ENCODE peak calls at places on chromosomes 16 and 17, in ten cellular contexts. N is progenitor cell of endocrine pancreas, T is mammary epithelial cell, A is Panc1, M is fibroblast of pulmonary artery, H is lower lobe of right lung, V is GM13976, S is stomach, D is astrocyte, I is astrocyte of the spinal cord. G is an unnamed sample.

GRCh38 chr16:12339686-12340085 is 363.2 kb downstream of the SNX29 start:
- DNase-seq in N (no peak), I (peak; percentile 66), D (peak; percentile 60), V (no peak), T (no peak), A (no peak), S (no peak), M (no peak), H (no peak), G (no peak)

GRCh38 chr17:16988749-16989229 is 16.9 kb upstream of the TNFRSF13B start:
- DNase-seq in D (peak; percentile 17), N (no peak), S (no peak), I (no peak), T (no peak), A (no peak), M (peak; percentile 6), V (peak; percentile 50), H (no peak), G (no peak)

GRCh38 chr16:67426022-67426421 is 4.9 kb upstream of the HSD11B2 start:
- DNase-seq in I (no peak), T (no peak), S (no peak), D (no peak), A (no peak), H (no peak), N (no peak), M (no peak), V (no peak), G (no peak)

GRCh38 chr17:28227278-28228108 is 91.5 kb upstream of the TMEM97 start:
- DNase-seq in T (peak; percentile 73), D (peak; percentile 14), A (no peak), V (peak; percentile 53), N (peak; percentile 80), M (peak; percentile 23), S (peak; percentile 87), H (peak; percentile 87), I (peak; percentile 37), G (peak; percentile 79)

GRCh38 chr17:83203073-83203471 is 123.7 kb downstream of the METRNL start:
- DNase-seq in N (no peak), D (peak; percentile 90), I (peak; percentile 89), H (peak; percentile 82), M (peak; percentile 86), A (no peak), V (no peak), T (peak; percentile 38), S (peak; percentile 37), G (no peak)

GRCh38 chr17:81734405-81735055 is 22.4 kb downstream of the SLC25A10 start:
- DNase-seq in D (no peak), T (no peak), S (peak; percentile 73), A (no peak), M (no peak), H (peak; percentile 38), V (no peak), N (no peak), I (no peak), G (no peak)

GRCh38 chr16:12332553-12332952 is 356.0 kb downstream of the SNX29 start:
- DNase-seq in V (no peak), D (no peak), A (no peak), T (no peak), S (no peak), I (no peak), M (no peak), H (no peak), N (no peak), G (no peak)

GRCh38 chr17:59154721-59155438 is at the start of gene SKA2:
- DNase-seq in I (no peak), H (peak; percentile 96), A (peak; percentile 98), D (no peak), M (no peak), T (no peak), S (peak; percentile 97), V (peak; percentile 89), N (peak; percentile 98), G (peak; percentile 92)

GRCh38 chr17:1931759-1932579 is 93.2 kb downstream of the RTN4RL1 start:
- DNase-seq in I (peak; percentile 31), H (no peak), A (no peak), M (no peak), S (peak; percentile 77), N (peak; percentile 61), V (no peak), D (peak; percentile 29), T (peak; percentile 8), G (no peak)

GRCh38 chr17:57672205-57672632 is 72.9 kb downstream of the CCDC182 start:
- DNase-seq in I (peak; percentile 70), A (no peak), T (peak; percentile 93), N (no peak), M (peak; percentile 65), V (no peak), H (no peak), D (peak; percentile 57), S (no peak), G (no peak)

GRCh38 chr17:45436161-45436560 is 3.5 kb upstream of the ARHGAP27 start:
- DNase-seq in D (no peak), T (no peak), H (no peak), N (no peak), M (no peak), V (no peak), I (no peak), A (no peak), S (no peak), G (no peak)

GRCh38 chr17:9054146-9054545 is 32.8 kb downstream of the NTN1 start:
- DNase-seq in H (no peak), N (no peak), T (no peak), S (no peak), V (no peak), M (no peak), D (no peak), A (no peak), I (no peak), G (no peak)

GRCh38 chr16:10906914-10907756 is 30.1 kb downstream of the CIITA start:
- DNase-seq in D (no peak), S (no peak), A (no peak), T (no peak), V (no peak), H (peak; percentile 75), M (no peak), I (no peak), N (no peak), G (no peak)

GRCh38 chr16:68332411-68333121 is 21.7 kb downstream of the PRMT7 start:
- DNase-seq in I (peak; percentile 62), T (no peak), A (no peak), M (peak; percentile 50), V (no peak), N (no peak), H (no peak), D (peak; percentile 25), S (no peak), G (peak; percentile 54)

GRCh38 chr17:4007346-4008081 is 43.3 kb upstream of the ATP2A3 start:
- DNase-seq in D (no peak), S (no peak), I (no peak), V (no peak), T (no peak), M (no peak), N (no peak), H (no peak), A (no peak), G (no peak)

DNA sequence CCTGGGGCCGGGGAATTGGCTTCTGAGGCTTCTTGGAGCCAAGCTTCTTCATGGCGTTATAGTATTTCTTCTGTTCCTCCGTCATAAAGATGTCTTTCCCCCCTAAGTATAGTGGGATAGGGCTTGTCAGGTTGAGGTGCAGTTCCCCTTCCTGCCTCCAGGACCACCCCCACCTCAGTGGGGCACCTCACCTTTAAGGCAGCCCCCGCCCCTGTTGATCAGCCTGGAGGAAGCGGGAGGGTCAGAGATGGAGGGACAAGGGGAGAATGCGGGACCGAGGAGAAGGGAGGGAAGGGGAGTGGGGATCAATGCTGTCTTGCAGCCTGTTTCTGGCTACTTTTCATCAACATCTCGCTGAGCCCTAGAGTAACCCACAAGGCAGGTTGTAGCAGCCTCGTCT is 11.6 kb upstream of the CD79B start:
- DNase-seq in M (no peak), V (no peak), D (no peak), A (no peak), H (no peak), S (no peak), I (no peak), N (no peak), T (no peak), G (no peak)
- TF ChIP-seq CTCF in M (peak; percentile 2), V (no peak), D (no peak), A (no peak), H (no peak), S (no peak), I (peak; percentile 19), N (peak; percentile 32), T (no peak), G (peak; percentile 58)

DNA sequence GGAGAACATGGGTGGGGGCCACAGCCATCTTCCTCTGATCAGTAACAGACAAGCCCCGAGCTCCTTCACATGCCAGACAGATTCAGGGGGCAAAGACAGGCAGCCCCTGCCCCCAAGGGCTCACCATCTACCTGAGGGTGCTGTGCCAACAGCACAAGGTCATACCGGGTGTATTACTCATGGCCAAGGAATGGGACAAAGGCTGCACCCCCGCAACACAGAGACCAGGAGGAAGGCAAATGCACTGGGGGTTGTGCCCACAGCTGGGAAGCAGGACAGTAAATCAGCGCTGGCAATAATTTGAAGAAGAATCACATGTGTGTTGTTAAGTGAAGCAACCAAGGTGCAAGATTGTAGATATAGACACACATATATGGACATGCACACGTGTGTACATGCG is 137.1 kb downstream of the C16orf95 start:
- DNase-seq in V (no peak), T (no peak), M (no peak), H (no peak), I (no peak), D (no peak), N (no peak), S (no peak), A (no peak), G (no peak)
- TF ChIP-seq CTCF in V (no peak), T (no peak), M (no peak), H (no peak), I (no peak), D (no peak), N (no peak), S (no peak), A (no peak), G (no peak)

DNA sequence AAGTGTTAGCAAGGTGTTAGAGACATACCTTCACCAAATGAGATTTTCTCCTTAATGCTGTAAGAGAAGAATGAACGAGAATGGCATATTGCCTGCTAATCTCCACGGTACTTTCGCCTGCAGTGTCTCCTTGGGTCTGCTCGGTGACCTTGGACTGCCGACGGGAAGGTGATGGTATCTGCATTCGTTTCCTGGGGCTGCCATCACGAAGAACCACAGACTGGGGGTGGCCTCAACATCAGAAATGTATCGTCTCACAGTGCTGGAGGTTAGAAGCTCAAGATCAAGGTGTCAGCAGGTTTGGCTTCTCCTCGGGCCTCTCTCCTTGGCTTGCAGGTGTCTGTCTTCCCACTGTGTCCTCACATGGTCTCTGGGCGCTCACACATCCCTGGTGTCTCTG is 86.3 kb upstream of the TNRC6C start:
- DNase-seq in T (no peak), A (no peak), M (no peak), N (no peak), D (no peak), I (no peak), H (no peak), S (no peak), V (no peak), G (no peak)
- TF ChIP-seq CTCF in T (no peak), A (no peak), M (no peak), N (no peak), D (no peak), I (no peak), H (no peak), S (no peak), V (no peak), G (no peak)

DNA sequence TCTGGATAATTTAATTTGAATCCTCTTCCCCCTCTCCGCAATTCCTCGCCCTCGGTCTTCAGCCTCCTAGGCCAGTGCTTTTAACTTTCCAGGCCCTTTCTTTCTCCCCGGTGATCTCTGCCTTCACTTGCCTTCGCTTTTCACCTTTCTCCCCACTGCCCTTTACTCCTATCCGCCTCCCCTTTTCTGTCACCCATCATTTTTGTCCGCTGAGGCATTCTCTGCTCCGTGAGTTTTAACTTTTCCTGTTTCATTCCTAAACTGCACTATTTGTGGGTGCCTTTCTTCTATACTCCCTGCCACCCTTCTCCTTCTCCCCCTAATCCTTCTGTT is 729 bp downstream of the LONP2 start:
- DNase-seq in H (no peak), V (no peak), S (no peak), N (no peak), M (peak; percentile 4), A (no peak), D (no peak), T (no peak), I (no peak), G (no peak)
- TF ChIP-seq CTCF in H (no peak), V (no peak), S (no peak), N (no peak), M (no peak), A (no peak), D (no peak), T (no peak), I (no peak), G (no peak)